ENCODE peak calls at places on chromosomes 4 and X, in seven cellular contexts. W is body of pancreas; M is stimulated activated CD8-positive, alpha-beta memory T cell treated with anti-CD3 and anti-CD28 coated beads, Interleukin-4, amount 100 ng/mL, for 48 hours; A is suprapubic skin; O is psoas muscle; I is NCI-H1417 treated with DMSO at 0.1 percent for 48 hours; V is activated CD8-positive, alpha-beta memory T cell treated with anti-CD3 and anti-CD28 coated beads for 48 hours. R is an unnamed sample.

GRCh38 chr4:95838192-95838591 is 1.7 kb upstream of the PDHA2 start:
- DNase-seq in W (no peak), M (no peak), A (no peak), O (no peak), I (no peak), V (no peak), R (no peak)

GRCh38 chr4:25062098-25062497 is 31.4 kb upstream of the LGI2 start:
- DNase-seq in W (no peak), M (no peak), A (no peak), O (no peak), I (no peak), V (no peak), R (no peak)

GRCh38 chr4:73945674-73946449 is 36.0 kb downstream of the PF4 start:
- DNase-seq in W (no peak), M (no peak), A (no peak), O (no peak), I (no peak), V (no peak), R (no peak)

GRCh38 chrX:9604111-9604907 is 139.5 kb downstream of the TBL1X start:
- DNase-seq in W (peak; percentile 22), M (no peak), A (no peak), O (peak; percentile 84), I (no peak), V (no peak), R (no peak)

GRCh38 chrX:96424007-96424406 is 260.6 kb upstream of the DIAPH2 start:
- DNase-seq in W (no peak), M (no peak), A (no peak), O (no peak), I (no peak), V (no peak), R (no peak)

GRCh38 chrX:129632443-129632842 is 22.3 kb downstream of the APLN start:
- DNase-seq in W (no peak), M (no peak), A (no peak), O (no peak), I (no peak), V (no peak), R (no peak)

GRCh38 chr4:154416183-154416543 is 75.4 kb downstream of the DCHS2 start:
- DNase-seq in W (peak; percentile 18), M (no peak), A (no peak), O (peak; percentile 53), I (no peak), V (no peak), R (no peak)

GRCh38 chr4:161936625-161937133 is 227.1 kb downstream of the FSTL5 start:
- DNase-seq in W (no peak), M (no peak), A (no peak), O (no peak), I (no peak), V (no peak), R (no peak)

GRCh38 chr4:161642708-161643107 is 521.1 kb downstream of the FSTL5 start:
- DNase-seq in W (no peak), M (no peak), A (no peak), O (no peak), I (no peak), V (no peak), R (no peak)

GRCh38 chr4:57424231-57424897 is 314.2 kb upstream of the IGFBP7 start:
- DNase-seq in W (peak; percentile 18), M (no peak), A (no peak), O (no peak), I (no peak), V (no peak), R (no peak)

GRCh38 chr4:184437988-184438774 is 36.2 kb downstream of the IRF2 start:
- DNase-seq in W (no peak), M (no peak), A (no peak), O (no peak), I (no peak), V (no peak), R (no peak)

GRCh38 chrX:16876696-16877095 is 6.5 kb upstream of the RBBP7 start:
- DNase-seq in W (no peak), M (no peak), A (no peak), O (no peak), I (no peak), V (no peak), R (no peak)

GRCh38 chr4:150181536-150181935 is 103.3 kb downstream of the DCLK2 start:
- DNase-seq in W (no peak), M (no peak), A (no peak), O (no peak), I (no peak), V (no peak), R (no peak)